ENCODE peak calls at places on chromosome 16, in six cellular contexts. P, F, R, J, K and W are unnamed samples.

GRCh38 chr16:63613701-63614100 is 1508.2 kb downstream of the CDH11 start:
- DNase-seq in J (peak), R (peak), F (peak), P (no peak), K (no peak), W (no peak)

GRCh38 chr16:22928882-22929281 is 114.9 kb downstream of the HS3ST2 start:
- DNase-seq in F (no peak), P (no peak), J (no peak), K (no peak), R (no peak), W (no peak)

GRCh38 chr16:886084-886543 is 84.7 kb downstream of the LMF1 start:
- DNase-seq in P (no peak), J (no peak), F (no peak), R (peak), K (no peak), W (no peak)

GRCh38 chr16:48511071-48511540 is 98.9 kb downstream of the N4BP1 start:
- DNase-seq in P (no peak), J (no peak), R (peak), K (no peak), F (peak), W (no peak)

GRCh38 chr16:85610446-85611204 is 2.5 kb upstream of the GSE1 start:
- DNase-seq in K (peak), F (peak), J (no peak), P (peak), R (peak), W (no peak)

GRCh38 chr16:59849716-59850115 is 1115.6 kb upstream of the GOT2 start:
- DNase-seq in J (no peak), F (no peak), P (no peak), K (no peak), R (no peak), W (no peak)

GRCh38 chr16:27429330-27429871 is 27.4 kb downstream of the IL21R start:
- DNase-seq in R (no peak), J (no peak), K (no peak), F (no peak), P (no peak), W (no peak)

GRCh38 chr16:57194512-57194911 is 8.4 kb downstream of the RSPRY1 start:
- DNase-seq in K (peak), R (peak), P (no peak), J (peak), F (peak), W (peak)

GRCh38 chr16:19210175-19210924 is 42.3 kb downstream of the SYT17 start:
- DNase-seq in J (no peak), R (peak), K (no peak), F (peak), P (no peak), W (no peak)

GRCh38 chr16:55297910-55298175 is 26.2 kb upstream of the IRX6 start:
- DNase-seq in K (no peak), P (no peak), R (peak), J (no peak), F (peak), W (no peak)

GRCh38 chr16:48182979-48183537 is 27.3 kb upstream of the ABCC12 start:
- DNase-seq in F (no peak), R (no peak), J (no peak), P (no peak), K (no peak), W (no peak)

GRCh38 chr16:3165111-3165822 is 22.7 kb upstream of the OR1F1 start:
- DNase-seq in K (no peak), F (no peak), J (no peak), R (no peak), P (no peak), W (no peak)

GRCh38 chr16:72905581-72905980 is 142.3 kb downstream of the ZFHX3 start:
- DNase-seq in R (peak), J (no peak), K (no peak), P (no peak), F (peak), W (no peak)

GRCh38 chr16:8370374-8371015 is 219.8 kb downstream of the TMEM114 start:
- DNase-seq in P (no peak), K (no peak), R (peak), J (no peak), F (peak), W (no peak)

GRCh38 chr16:14423344-14423743 is 206.7 kb downstream of the PARN start:
- DNase-seq in P (no peak), F (peak), K (no peak), R (no peak), J (no peak), W (no peak)

GRCh38 chr16:87463722-87464690 is 28.8 kb downstream of the ZCCHC14 start:
- DNase-seq in P (no peak), R (peak), F (no peak), J (peak), K (no peak), W (no peak)

GRCh38 chr16:2835638-2836493 is 5.8 kb downstream of the ZG16B start:
- DNase-seq in J (peak), F (peak), K (peak), R (peak), P (no peak), W (peak)

GRCh38 chr16:24667244-24667764 is 62.1 kb upstream of the TNRC6A start:
- DNase-seq in J (no peak), F (no peak), R (no peak), K (no peak), P (no peak), W (no peak)

GRCh38 chr16:11403534-11403795 is 58.2 kb downstream of the RMI2 start:
- DNase-seq in K (no peak), J (no peak), P (no peak), R (no peak), F (no peak), W (no peak)

GRCh38 chr16:17364319-17365210 is 106.2 kb downstream of the XYLT1 start:
- DNase-seq in F (peak), R (peak), J (peak), P (no peak), K (peak), W (peak)

GRCh38 chr16:17367034-17367433 is 103.7 kb downstream of the XYLT1 start:
- DNase-seq in R (no peak), F (no peak), J (no peak), K (no peak), P (no peak), W (no peak)

GRCh38 chr16:17366299-17366961 is 104.3 kb downstream of the XYLT1 start:
- DNase-seq in P (no peak), J (no peak), K (no peak), F (no peak), R (no peak), W (no peak)

GRCh38 chr16:17365591-17366298 is 105.0 kb downstream of the XYLT1 start:
- DNase-seq in J (no peak), F (no peak), K (no peak), R (no peak), P (no peak), W (no peak)

DNA sequence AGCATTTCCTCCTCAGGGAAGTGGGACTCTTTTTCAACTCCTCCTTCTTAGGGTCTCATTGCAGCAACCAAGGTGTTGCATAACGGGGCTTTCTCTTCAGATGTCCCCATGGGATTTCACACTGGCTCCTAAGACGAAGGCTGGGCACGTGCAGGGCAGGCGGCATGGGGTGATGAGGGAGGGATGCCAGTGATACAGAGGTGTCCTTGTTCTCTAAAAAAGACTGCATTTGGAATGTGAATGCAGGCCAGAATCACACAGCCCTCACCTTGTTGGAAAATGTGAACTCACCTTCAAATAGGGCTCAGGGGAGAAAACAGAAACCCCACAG is 105.6 kb downstream of the XYLT1 start:
- DNase-seq in P (no peak), J (no peak), F (no peak), K (no peak), R (no peak), W (no peak)
- TF ChIP-seq CTCF in P (no peak), J (no peak), F (no peak), K (no peak), R (no peak), W (no peak)

DNA sequence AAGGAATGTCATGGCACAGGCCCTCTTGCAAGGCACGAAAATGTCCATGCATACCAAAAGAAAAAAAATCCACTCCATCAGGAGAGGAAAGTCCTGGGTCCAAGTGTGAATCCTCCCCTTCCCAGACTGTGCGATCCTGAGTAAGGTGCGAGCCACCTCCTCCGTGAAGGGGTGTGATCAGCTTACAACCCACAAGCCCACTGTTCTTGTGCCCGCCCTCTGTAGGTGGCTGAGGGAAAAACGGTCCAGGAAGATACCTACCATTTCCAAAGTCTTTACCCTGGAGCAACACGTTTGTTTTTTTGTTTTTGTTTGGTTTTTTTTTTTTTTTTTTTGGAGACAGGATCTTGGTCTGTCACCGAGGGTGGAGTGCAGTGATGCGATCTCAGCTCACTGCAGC is 116.5 kb downstream of the ZNF423 start:
- DNase-seq in F (peak), J (no peak), P (no peak), R (no peak), K (no peak), W (no peak)
- TF ChIP-seq CTCF in F (no peak), J (no peak), P (no peak), R (no peak), K (no peak), W (no peak)

DNA sequence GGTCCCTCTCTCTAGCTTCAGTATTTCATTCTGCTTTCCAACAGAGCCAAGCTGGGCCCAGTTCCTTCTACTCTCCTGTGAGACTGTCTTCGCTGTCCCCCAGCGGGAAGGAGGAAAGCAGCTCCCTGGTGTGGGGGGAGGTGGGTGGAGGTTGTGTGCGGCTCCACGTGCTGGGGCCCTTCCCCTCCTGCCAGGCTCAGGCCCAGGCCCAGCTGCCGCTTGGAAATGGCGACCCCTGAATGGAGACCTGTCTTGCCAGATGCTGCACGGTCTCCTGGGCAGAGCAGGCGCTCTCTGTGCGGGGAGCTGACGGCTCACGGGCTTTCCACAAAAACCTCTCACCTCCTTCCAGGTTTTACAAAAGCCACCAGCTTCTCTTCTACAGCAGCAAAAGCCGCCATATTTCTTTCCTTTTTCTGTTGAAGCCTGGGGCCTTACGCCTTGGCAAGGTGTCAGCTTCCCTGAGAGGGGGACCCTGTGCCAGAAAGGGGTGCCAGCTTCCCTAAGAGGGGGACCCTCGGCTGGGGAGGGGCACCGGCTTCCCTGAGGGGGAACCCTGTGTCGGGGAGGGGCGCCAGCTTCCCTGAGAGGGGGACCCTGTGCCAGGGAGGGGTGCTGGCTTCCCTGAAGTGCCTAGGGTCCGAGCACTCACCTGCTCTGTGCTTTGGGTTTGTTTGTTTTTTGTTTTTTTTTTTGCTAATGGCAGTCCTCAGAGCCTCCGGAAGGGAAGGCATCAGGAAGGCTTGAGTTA is 47.5 kb downstream of the ZNF778 start:
- DNase-seq in J (no peak), P (no peak), F (no peak), R (no peak), K (no peak), W (no peak)
- TF ChIP-seq CTCF in J (no peak), P (no peak), F (no peak), R (no peak), K (no peak), W (no peak)

GRCh38 chr16:88681709-88682451 is 4.4 kb downstream of the SNAI3 start:
- DNase-seq in F (no peak), R (peak), P (no peak), J (no peak), K (no peak), W (no peak)

GRCh38 chr16:88680554-88681083 is 5.7 kb downstream of the SNAI3 start:
- DNase-seq in J (no peak), R (no peak), P (no peak), F (no peak), K (no peak), W (no peak)

GRCh38 chr16:88678224-88678979 is 7.9 kb downstream of the SNAI3 start:
- DNase-seq in P (no peak), F (no peak), R (no peak), J (no peak), K (no peak), W (no peak)

GRCh38 chr16:88677721-88678120 is 8.6 kb downstream of the SNAI3 start:
- DNase-seq in J (no peak), F (no peak), K (no peak), P (no peak), R (no peak), W (no peak)

GRCh38 chr16:88681084-88681680 is 5.1 kb downstream of the SNAI3 start:
- DNase-seq in J (no peak), F (peak), K (no peak), R (no peak), P (peak), W (no peak)
- TF ChIP-seq CTCF in J (peak), F (peak), K (peak), R (no peak), P (peak), W (no peak)